ENCODE peak calls at places on chromosomes 2 and 18, in five cellular contexts. One of them, this sample, is unnamed.

GRCh38 chr2:162029287-162029901 is 44.6 kb downstream of the DPP4 start:
- DNase-seq in mesenchymal stem cell: no peak
- DNase-seq in IMR-90: peak; percentile 37
- DNase-seq in H9: no peak
- DNase-seq in H1: no peak
- DNase-seq in this sample: no peak

GRCh38 chr18:12776821-12777471 is 74.1 kb downstream of the PSMG2 start:
- DNase-seq in H1: no peak
- DNase-seq in mesenchymal stem cell: no peak
- DNase-seq in IMR-90: no peak
- DNase-seq in H9: peak; percentile 63
- DNase-seq in this sample: no peak

GRCh38 chr2:181368036-181368435 is 89.2 kb upstream of the ITGA4 start:
- DNase-seq in IMR-90: no peak
- DNase-seq in H9: no peak
- DNase-seq in mesenchymal stem cell: peak; percentile 22
- DNase-seq in H1: no peak
- DNase-seq in this sample: no peak

GRCh38 chr2:160241251-160242137 is 41.4 kb upstream of the ITGB6 start:
- DNase-seq in H9: no peak
- DNase-seq in IMR-90: peak; percentile 81
- DNase-seq in H1: no peak
- DNase-seq in mesenchymal stem cell: peak; percentile 88
- DNase-seq in this sample: no peak

GRCh38 chr2:1140389-1141003 is 189.8 kb downstream of the SNTG2 start:
- DNase-seq in mesenchymal stem cell: no peak
- DNase-seq in H9: peak; percentile 86
- DNase-seq in H1: peak; percentile 51
- DNase-seq in IMR-90: no peak
- DNase-seq in this sample: peak; percentile 42

GRCh38 chr2:118046628-118047210 is 32.8 kb upstream of the CCDC93 start:
- DNase-seq in mesenchymal stem cell: peak; percentile 61
- DNase-seq in H9: no peak
- DNase-seq in IMR-90: peak; percentile 53
- DNase-seq in H1: no peak
- DNase-seq in this sample: no peak

GRCh38 chr18:8480506-8481328 is 128.5 kb upstream of the RAB12 start:
- DNase-seq in mesenchymal stem cell: peak; percentile 55
- DNase-seq in IMR-90: peak; percentile 73
- DNase-seq in H1: no peak
- DNase-seq in H9: peak; percentile 61
- DNase-seq in this sample: peak; percentile 20

GRCh38 chr2:196967126-196967525 is 40.6 kb upstream of the PGAP1 start:
- DNase-seq in H1: no peak
- DNase-seq in mesenchymal stem cell: no peak
- DNase-seq in IMR-90: peak; percentile 53
- DNase-seq in H9: no peak
- DNase-seq in this sample: no peak

GRCh38 chr18:7000484-7001096 is 117.0 kb downstream of the LAMA1 start:
- DNase-seq in H1: no peak
- DNase-seq in IMR-90: peak; percentile 19
- DNase-seq in H9: no peak
- DNase-seq in mesenchymal stem cell: peak; percentile 20
- DNase-seq in this sample: no peak

GRCh38 chr18:9321017-9321452 is 13.5 kb upstream of the TWSG1 start:
- DNase-seq in H1: no peak
- DNase-seq in mesenchymal stem cell: peak; percentile 71
- DNase-seq in H9: no peak
- DNase-seq in IMR-90: peak; percentile 89
- DNase-seq in this sample: no peak

GRCh38 chr2:117108741-117109267 is 705.7 kb upstream of the DDX18 start:
- DNase-seq in H9: no peak
- DNase-seq in IMR-90: no peak
- DNase-seq in mesenchymal stem cell: no peak
- DNase-seq in H1: no peak
- DNase-seq in this sample: no peak

GRCh38 chr2:155895016-155895415 is 437.5 kb downstream of the NR4A2 start:
- DNase-seq in IMR-90: no peak
- DNase-seq in H9: no peak
- DNase-seq in H1: no peak
- DNase-seq in mesenchymal stem cell: no peak
- DNase-seq in this sample: no peak

GRCh38 chr2:192645811-192646598 is 451.3 kb upstream of the TMEFF2 start:
- DNase-seq in IMR-90: no peak
- DNase-seq in H9: no peak
- DNase-seq in mesenchymal stem cell: no peak
- DNase-seq in H1: no peak
- DNase-seq in this sample: no peak

GRCh38 chr18:8792688-8793316 is 87.4 kb downstream of the MTCL1 start:
- DNase-seq in H1: no peak
- DNase-seq in mesenchymal stem cell: no peak
- DNase-seq in H9: no peak
- DNase-seq in IMR-90: no peak
- DNase-seq in this sample: no peak

GRCh38 chr2:42089340-42089925 is 41.6 kb downstream of the PKDCC start:
- DNase-seq in H1: peak; percentile 54
- DNase-seq in mesenchymal stem cell: peak; percentile 59
- DNase-seq in H9: peak; percentile 83
- DNase-seq in IMR-90: peak; percentile 67
- DNase-seq in this sample: peak; percentile 56

GRCh38 chr2:48738806-48739205 is 16.7 kb downstream of the LHCGR start:
- DNase-seq in H9: no peak
- DNase-seq in H1: no peak
- DNase-seq in mesenchymal stem cell: no peak
- DNase-seq in IMR-90: peak; percentile 87
- DNase-seq in this sample: no peak

GRCh38 chr2:240127911-240128607 is 8.0 kb downstream of the COPS9 start:
- DNase-seq in H1: no peak
- DNase-seq in mesenchymal stem cell: no peak
- DNase-seq in H9: peak; percentile 2
- DNase-seq in IMR-90: no peak
- DNase-seq in this sample: no peak

GRCh38 chr2:69946351-69947077 is 14.9 kb downstream of the ASPRV1 start:
- DNase-seq in mesenchymal stem cell: peak; percentile 80
- DNase-seq in H9: no peak
- DNase-seq in H1: no peak
- DNase-seq in IMR-90: peak; percentile 74
- DNase-seq in this sample: no peak

GRCh38 chr18:2223394-2223793 is 347.9 kb downstream of the METTL4 start:
- DNase-seq in mesenchymal stem cell: no peak
- DNase-seq in IMR-90: no peak
- DNase-seq in H9: no peak
- DNase-seq in H1: no peak
- DNase-seq in this sample: peak; percentile 37

GRCh38 chr2:229980440-229981184 is 58.3 kb downstream of the FBXO36 start:
- DNase-seq in mesenchymal stem cell: peak; percentile 71
- DNase-seq in H1: no peak
- DNase-seq in IMR-90: peak; percentile 68
- DNase-seq in H9: peak; percentile 48
- DNase-seq in this sample: no peak

GRCh38 chr2:42874838-42875801 is 82.7 kb upstream of the HAAO start:
- DNase-seq in H9: peak; percentile 48
- DNase-seq in H1: no peak
- DNase-seq in IMR-90: no peak
- DNase-seq in mesenchymal stem cell: no peak
- DNase-seq in this sample: no peak

GRCh38 chr18:54233761-54234160 is 9.3 kb upstream of the MBD2 start:
- DNase-seq in IMR-90: no peak
- DNase-seq in mesenchymal stem cell: no peak
- DNase-seq in H1: no peak
- DNase-seq in H9: no peak
- DNase-seq in this sample: no peak

GRCh38 chr18:35376393-35376741 is 770 bp downstream of the ZNF396 start:
- DNase-seq in H1: no peak
- DNase-seq in IMR-90: no peak
- DNase-seq in H9: peak; percentile 61
- DNase-seq in mesenchymal stem cell: peak; percentile 22
- DNase-seq in this sample: no peak

GRCh38 chr2:17894005-17894404 is 15.5 kb downstream of the KCNS3 start:
- DNase-seq in H1: no peak
- DNase-seq in H9: no peak
- DNase-seq in mesenchymal stem cell: no peak
- DNase-seq in IMR-90: peak; percentile 14
- DNase-seq in this sample: no peak

GRCh38 chr2:23221236-23221635 is 163.7 kb upstream of the KLHL29 start:
- DNase-seq in IMR-90: no peak
- DNase-seq in mesenchymal stem cell: no peak
- DNase-seq in H9: no peak
- DNase-seq in H1: no peak
- DNase-seq in this sample: no peak

GRCh38 chr2:218319813-218320360 is 27.6 kb upstream of the TMBIM1 start:
- DNase-seq in mesenchymal stem cell: no peak
- DNase-seq in H1: no peak
- DNase-seq in IMR-90: no peak
- DNase-seq in H9: no peak
- DNase-seq in this sample: no peak

GRCh38 chr2:241508240-241508509 is 209 bp downstream of the STK25 start:
- DNase-seq in H9: no peak
- DNase-seq in H1: no peak
- DNase-seq in IMR-90: no peak
- DNase-seq in mesenchymal stem cell: no peak
- DNase-seq in this sample: no peak

GRCh38 chr18:31206787-31207381 is 44.2 kb upstream of the DSC1 start:
- DNase-seq in H1: peak; percentile 23
- DNase-seq in IMR-90: peak; percentile 23
- DNase-seq in H9: peak; percentile 80
- DNase-seq in mesenchymal stem cell: peak; percentile 75
- DNase-seq in this sample: no peak

GRCh38 chr18:63831080-63831788 is 56.0 kb downstream of the SERPINB7 start:
- DNase-seq in IMR-90: peak; percentile 84
- DNase-seq in H9: no peak
- DNase-seq in mesenchymal stem cell: peak; percentile 67
- DNase-seq in H1: no peak
- DNase-seq in this sample: no peak

GRCh38 chr2:172095146-172095904 is 7.4 kb downstream of the DLX2 start:
- DNase-seq in H9: peak; percentile 86
- DNase-seq in mesenchymal stem cell: peak; percentile 70
- DNase-seq in H1: no peak
- DNase-seq in IMR-90: peak; percentile 78
- DNase-seq in this sample: peak; percentile 47

DNA sequence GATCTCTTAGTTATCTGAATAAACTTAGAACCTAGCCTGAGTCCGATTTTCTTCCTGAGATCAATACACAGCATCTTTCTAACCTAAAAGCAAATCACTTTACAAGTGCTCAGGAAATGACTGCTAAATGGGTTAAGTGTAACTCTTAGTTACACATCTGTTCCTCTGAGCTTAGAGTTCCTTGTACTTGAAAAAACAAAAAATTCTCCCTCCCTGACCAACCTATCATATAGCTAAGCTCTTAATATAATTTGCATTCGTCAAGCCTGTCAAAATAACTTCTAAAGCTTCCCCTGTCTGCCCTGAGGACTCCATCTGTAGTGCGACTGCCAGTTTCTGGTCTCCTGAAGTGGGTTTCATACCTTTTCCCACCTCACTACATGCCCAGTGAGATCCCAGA is 190.3 kb downstream of the NCK2 start:
- DNase-seq in H9: no peak
- DNase-seq in H1: no peak
- DNase-seq in IMR-90: no peak
- DNase-seq in mesenchymal stem cell: no peak
- DNase-seq in this sample: no peak
- H3K27ac ChIP-seq in H9: no peak overlapping the region
- H3K27ac ChIP-seq in H1: no peak overlapping the region
- H3K27ac ChIP-seq in IMR-90: no peak overlapping the region
- H3K27ac ChIP-seq in mesenchymal stem cell: no peak overlapping the region
- H3K27ac ChIP-seq in this sample: no peak overlapping the region

GRCh38 chr2:30690126-30690561 is 117.1 kb downstream of the CAPN13 start:
- DNase-seq in H9: no peak
- DNase-seq in mesenchymal stem cell: no peak
- DNase-seq in IMR-90: no peak
- DNase-seq in H1: no peak
- DNase-seq in this sample: no peak

GRCh38 chr2:30686669-30687068 is 120.6 kb downstream of the CAPN13 start:
- DNase-seq in mesenchymal stem cell: no peak
- DNase-seq in H9: no peak
- DNase-seq in H1: no peak
- DNase-seq in IMR-90: no peak
- DNase-seq in this sample: no peak

GRCh38 chr2:30691091-30691947 is 115.9 kb downstream of the CAPN13 start:
- DNase-seq in H1: no peak
- DNase-seq in IMR-90: no peak
- DNase-seq in mesenchymal stem cell: no peak
- DNase-seq in H9: no peak
- DNase-seq in this sample: no peak

GRCh38 chr2:30689496-30690125 is 117.6 kb downstream of the CAPN13 start:
- DNase-seq in IMR-90: no peak
- DNase-seq in H9: no peak
- DNase-seq in H1: no peak
- DNase-seq in mesenchymal stem cell: no peak
- DNase-seq in this sample: no peak

DNA sequence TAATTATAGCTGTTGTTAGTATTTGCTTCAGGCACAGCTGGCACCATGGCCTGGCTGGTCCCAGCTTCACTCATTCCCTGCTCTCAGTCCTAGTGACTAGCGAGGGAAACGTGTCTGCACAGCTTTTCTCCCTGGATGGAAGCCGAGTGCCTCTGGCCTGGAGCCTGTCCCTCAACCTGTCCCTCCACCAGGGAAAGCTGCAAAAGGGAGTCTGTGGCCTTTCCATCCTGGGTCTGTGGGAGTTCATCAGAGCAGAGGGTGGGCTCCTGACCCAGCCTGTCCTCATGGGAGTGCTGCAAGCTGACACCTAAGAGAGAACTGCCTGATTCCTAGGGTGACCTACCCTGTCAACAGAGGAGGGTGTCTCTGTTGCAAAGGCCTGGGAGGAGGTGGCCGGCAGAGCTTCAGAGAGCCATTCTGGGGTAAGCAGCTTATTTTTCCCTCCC is 118.3 kb downstream of the CAPN13 start:
- DNase-seq in mesenchymal stem cell: no peak
- DNase-seq in IMR-90: no peak
- DNase-seq in H9: no peak
- DNase-seq in H1: no peak
- DNase-seq in this sample: no peak
- H2AFZ ChIP-seq in mesenchymal stem cell: no peak overlapping the region
- H2AFZ ChIP-seq in IMR-90: peak overlapping the region; percentile 63
- H2AFZ ChIP-seq in H9: no peak overlapping the region
- H2AFZ ChIP-seq in H1: peak overlapping the region; percentile 64
- H2AFZ ChIP-seq in this sample: no peak overlapping the region

DNA sequence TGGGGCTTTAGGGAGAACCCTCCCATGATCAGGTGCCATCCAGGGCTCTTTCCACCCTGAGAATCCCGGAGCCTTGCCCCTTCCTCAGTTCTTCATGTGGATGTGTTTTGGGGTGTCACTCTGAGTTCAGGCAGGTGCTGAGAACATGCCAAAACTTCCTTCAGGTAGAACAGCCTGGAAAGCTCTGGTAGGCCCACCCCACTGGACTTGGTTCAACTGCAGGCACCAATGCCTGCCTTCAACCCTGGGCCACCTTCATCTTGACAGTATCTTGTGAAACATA is 85.8 kb downstream of the EPAS1 start:
- DNase-seq in H9: no peak
- DNase-seq in IMR-90: no peak
- DNase-seq in mesenchymal stem cell: no peak
- DNase-seq in H1: no peak
- DNase-seq in this sample: no peak
- H2BK15ac ChIP-seq in H9: no peak overlapping the region
- H2BK15ac ChIP-seq in IMR-90: no peak overlapping the region
- H2BK15ac ChIP-seq in mesenchymal stem cell: peak overlapping the region; percentile 23
- H2BK15ac ChIP-seq in H1: no peak overlapping the region
- H2BK15ac ChIP-seq in this sample: no peak overlapping the region

GRCh38 chr2:3409627-3410170 is 30.2 kb downstream of the TRAPPC12 start:
- DNase-seq in IMR-90: no peak
- DNase-seq in H1: no peak
- DNase-seq in H9: no peak
- DNase-seq in mesenchymal stem cell: no peak
- DNase-seq in this sample: no peak
- H3K27ac ChIP-seq in IMR-90: no peak overlapping the region
- H3K27ac ChIP-seq in H1: no peak overlapping the region
- H3K27ac ChIP-seq in H9: no peak overlapping the region
- H3K27ac ChIP-seq in mesenchymal stem cell: no peak overlapping the region
- H3K27ac ChIP-seq in this sample: no peak overlapping the region

This sample was measured in neuronal stem cell.